ENCODE peak calls at places on chromosomes 5 and 9, in ten cellular contexts. One of them, this sample, is unnamed.

GRCh38 chr9:81374881-81375280 is 314.5 kb downstream of the TLE1 start:
- DNase-seq in posterior vena cava: no peak
- DNase-seq in CD4-positive, alpha-beta T cell: no peak
- DNase-seq in heart left ventricle: peak; percentile 36
- DNase-seq in mammary epithelial cell: peak; percentile 38
- DNase-seq in sigmoid colon: no peak
- DNase-seq in activated CD4-positive, alpha-beta T cell treated with anti-CD3 and anti-CD28 coated beads, Interleukin-2, amount 50 U/mL, for 1 hour: no peak
- DNase-seq in activated gamma-delta T cell treated with Interleukin-2 at 50 U/mL for 16 hours: no peak
- DNase-seq in NCI-H2081: no peak
- DNase-seq in activated naive CD4-positive, alpha-beta T cell treated with anti-CD3 and anti-CD28 coated beads for 36 hours: no peak
- DNase-seq in this sample: no peak

GRCh38 chr9:133949486-133950061 is 42.5 kb downstream of the VAV2 start:
- DNase-seq in posterior vena cava: no peak
- DNase-seq in CD4-positive, alpha-beta T cell: no peak
- DNase-seq in heart left ventricle: no peak
- DNase-seq in mammary epithelial cell: no peak
- DNase-seq in sigmoid colon: no peak
- DNase-seq in activated CD4-positive, alpha-beta T cell treated with anti-CD3 and anti-CD28 coated beads, Interleukin-2, amount 50 U/mL, for 1 hour: no peak
- DNase-seq in activated gamma-delta T cell treated with Interleukin-2 at 50 U/mL for 16 hours: no peak
- DNase-seq in NCI-H2081: no peak
- DNase-seq in activated naive CD4-positive, alpha-beta T cell treated with anti-CD3 and anti-CD28 coated beads for 36 hours: no peak
- DNase-seq in this sample: no peak

GRCh38 chr5:173823721-173824567 is 64.2 kb upstream of the CPEB4 start:
- DNase-seq in posterior vena cava: no peak
- DNase-seq in CD4-positive, alpha-beta T cell: no peak
- DNase-seq in heart left ventricle: no peak
- DNase-seq in mammary epithelial cell: peak; percentile 83
- DNase-seq in sigmoid colon: no peak
- DNase-seq in activated CD4-positive, alpha-beta T cell treated with anti-CD3 and anti-CD28 coated beads, Interleukin-2, amount 50 U/mL, for 1 hour: no peak
- DNase-seq in activated gamma-delta T cell treated with Interleukin-2 at 50 U/mL for 16 hours: no peak
- DNase-seq in NCI-H2081: no peak
- DNase-seq in activated naive CD4-positive, alpha-beta T cell treated with anti-CD3 and anti-CD28 coated beads for 36 hours: no peak
- DNase-seq in this sample: no peak

GRCh38 chr9:36862206-36863145 is 171.6 kb downstream of the PAX5 start:
- DNase-seq in posterior vena cava: peak; percentile 78
- DNase-seq in CD4-positive, alpha-beta T cell: no peak
- DNase-seq in heart left ventricle: no peak
- DNase-seq in mammary epithelial cell: peak; percentile 15
- DNase-seq in sigmoid colon: no peak
- DNase-seq in activated CD4-positive, alpha-beta T cell treated with anti-CD3 and anti-CD28 coated beads, Interleukin-2, amount 50 U/mL, for 1 hour: no peak
- DNase-seq in activated gamma-delta T cell treated with Interleukin-2 at 50 U/mL for 16 hours: no peak
- DNase-seq in NCI-H2081: peak; percentile 16
- DNase-seq in activated naive CD4-positive, alpha-beta T cell treated with anti-CD3 and anti-CD28 coated beads for 36 hours: peak; percentile 27
- DNase-seq in this sample: no peak

GRCh38 chr5:57495285-57495684 is 12.7 kb upstream of the ACTBL2 start:
- DNase-seq in posterior vena cava: no peak
- DNase-seq in CD4-positive, alpha-beta T cell: peak; percentile 5
- DNase-seq in heart left ventricle: no peak
- DNase-seq in mammary epithelial cell: no peak
- DNase-seq in sigmoid colon: no peak
- DNase-seq in activated CD4-positive, alpha-beta T cell treated with anti-CD3 and anti-CD28 coated beads, Interleukin-2, amount 50 U/mL, for 1 hour: peak; percentile 1
- DNase-seq in activated gamma-delta T cell treated with Interleukin-2 at 50 U/mL for 16 hours: no peak
- DNase-seq in NCI-H2081: no peak
- DNase-seq in activated naive CD4-positive, alpha-beta T cell treated with anti-CD3 and anti-CD28 coated beads for 36 hours: peak; percentile 14
- DNase-seq in this sample: no peak

GRCh38 chr9:6680797-6681146 is 35.2 kb upstream of the GLDC start:
- DNase-seq in posterior vena cava: no peak
- DNase-seq in CD4-positive, alpha-beta T cell: no peak
- DNase-seq in heart left ventricle: peak; percentile 34
- DNase-seq in mammary epithelial cell: no peak
- DNase-seq in sigmoid colon: no peak
- DNase-seq in activated CD4-positive, alpha-beta T cell treated with anti-CD3 and anti-CD28 coated beads, Interleukin-2, amount 50 U/mL, for 1 hour: peak; percentile 48
- DNase-seq in activated gamma-delta T cell treated with Interleukin-2 at 50 U/mL for 16 hours: no peak
- DNase-seq in NCI-H2081: peak; percentile 76
- DNase-seq in activated naive CD4-positive, alpha-beta T cell treated with anti-CD3 and anti-CD28 coated beads for 36 hours: peak; percentile 77
- DNase-seq in this sample: no peak

GRCh38 chr9:33329117-33329563 is 38.8 kb downstream of the NFX1 start:
- DNase-seq in posterior vena cava: no peak
- DNase-seq in CD4-positive, alpha-beta T cell: no peak
- DNase-seq in heart left ventricle: peak; percentile 42
- DNase-seq in mammary epithelial cell: peak; percentile 98
- DNase-seq in sigmoid colon: peak; percentile 91
- DNase-seq in activated CD4-positive, alpha-beta T cell treated with anti-CD3 and anti-CD28 coated beads, Interleukin-2, amount 50 U/mL, for 1 hour: no peak
- DNase-seq in activated gamma-delta T cell treated with Interleukin-2 at 50 U/mL for 16 hours: no peak
- DNase-seq in NCI-H2081: no peak
- DNase-seq in activated naive CD4-positive, alpha-beta T cell treated with anti-CD3 and anti-CD28 coated beads for 36 hours: no peak
- DNase-seq in this sample: no peak

GRCh38 chr9:76595645-76596044 is 136.7 kb downstream of the GCNT1 start:
- DNase-seq in posterior vena cava: no peak
- DNase-seq in CD4-positive, alpha-beta T cell: no peak
- DNase-seq in heart left ventricle: no peak
- DNase-seq in mammary epithelial cell: no peak
- DNase-seq in sigmoid colon: no peak
- DNase-seq in activated CD4-positive, alpha-beta T cell treated with anti-CD3 and anti-CD28 coated beads, Interleukin-2, amount 50 U/mL, for 1 hour: no peak
- DNase-seq in activated gamma-delta T cell treated with Interleukin-2 at 50 U/mL for 16 hours: no peak
- DNase-seq in NCI-H2081: no peak
- DNase-seq in activated naive CD4-positive, alpha-beta T cell treated with anti-CD3 and anti-CD28 coated beads for 36 hours: no peak
- DNase-seq in this sample: no peak

GRCh38 chr9:128138001-128138400 is 10.5 kb upstream of the PTGES2 start:
- DNase-seq in posterior vena cava: no peak
- DNase-seq in CD4-positive, alpha-beta T cell: no peak
- DNase-seq in heart left ventricle: no peak
- DNase-seq in mammary epithelial cell: no peak
- DNase-seq in sigmoid colon: no peak
- DNase-seq in activated CD4-positive, alpha-beta T cell treated with anti-CD3 and anti-CD28 coated beads, Interleukin-2, amount 50 U/mL, for 1 hour: no peak
- DNase-seq in activated gamma-delta T cell treated with Interleukin-2 at 50 U/mL for 16 hours: no peak
- DNase-seq in NCI-H2081: no peak
- DNase-seq in activated naive CD4-positive, alpha-beta T cell treated with anti-CD3 and anti-CD28 coated beads for 36 hours: no peak
- DNase-seq in this sample: no peak

GRCh38 chr9:13388157-13388556 is 108.7 kb upstream of the MPDZ start:
- DNase-seq in posterior vena cava: no peak
- DNase-seq in CD4-positive, alpha-beta T cell: no peak
- DNase-seq in heart left ventricle: no peak
- DNase-seq in mammary epithelial cell: no peak
- DNase-seq in sigmoid colon: peak; percentile 64
- DNase-seq in activated CD4-positive, alpha-beta T cell treated with anti-CD3 and anti-CD28 coated beads, Interleukin-2, amount 50 U/mL, for 1 hour: no peak
- DNase-seq in activated gamma-delta T cell treated with Interleukin-2 at 50 U/mL for 16 hours: no peak
- DNase-seq in NCI-H2081: no peak
- DNase-seq in activated naive CD4-positive, alpha-beta T cell treated with anti-CD3 and anti-CD28 coated beads for 36 hours: no peak
- DNase-seq in this sample: no peak

GRCh38 chr5:180646289-180646962 is 3.0 kb downstream of the FLT4 start:
- DNase-seq in posterior vena cava: peak; percentile 68
- DNase-seq in CD4-positive, alpha-beta T cell: no peak
- DNase-seq in heart left ventricle: no peak
- DNase-seq in mammary epithelial cell: no peak
- DNase-seq in sigmoid colon: no peak
- DNase-seq in activated CD4-positive, alpha-beta T cell treated with anti-CD3 and anti-CD28 coated beads, Interleukin-2, amount 50 U/mL, for 1 hour: no peak
- DNase-seq in activated gamma-delta T cell treated with Interleukin-2 at 50 U/mL for 16 hours: no peak
- DNase-seq in NCI-H2081: no peak
- DNase-seq in activated naive CD4-positive, alpha-beta T cell treated with anti-CD3 and anti-CD28 coated beads for 36 hours: no peak
- DNase-seq in this sample: no peak

GRCh38 chr9:21096172-21096900 is 18.6 kb upstream of the IFNB1 start:
- DNase-seq in posterior vena cava: no peak
- DNase-seq in CD4-positive, alpha-beta T cell: no peak
- DNase-seq in heart left ventricle: no peak
- DNase-seq in mammary epithelial cell: peak; percentile 82
- DNase-seq in sigmoid colon: no peak
- DNase-seq in activated CD4-positive, alpha-beta T cell treated with anti-CD3 and anti-CD28 coated beads, Interleukin-2, amount 50 U/mL, for 1 hour: peak; percentile 14
- DNase-seq in activated gamma-delta T cell treated with Interleukin-2 at 50 U/mL for 16 hours: no peak
- DNase-seq in NCI-H2081: no peak
- DNase-seq in activated naive CD4-positive, alpha-beta T cell treated with anti-CD3 and anti-CD28 coated beads for 36 hours: peak; percentile 67
- DNase-seq in this sample: peak; percentile 23

GRCh38 chr9:98134702-98135557 is 15.9 kb upstream of the TRIM14 start:
- DNase-seq in posterior vena cava: no peak
- DNase-seq in CD4-positive, alpha-beta T cell: no peak
- DNase-seq in heart left ventricle: no peak
- DNase-seq in mammary epithelial cell: no peak
- DNase-seq in sigmoid colon: peak; percentile 46
- DNase-seq in activated CD4-positive, alpha-beta T cell treated with anti-CD3 and anti-CD28 coated beads, Interleukin-2, amount 50 U/mL, for 1 hour: no peak
- DNase-seq in activated gamma-delta T cell treated with Interleukin-2 at 50 U/mL for 16 hours: no peak
- DNase-seq in NCI-H2081: no peak
- DNase-seq in activated naive CD4-positive, alpha-beta T cell treated with anti-CD3 and anti-CD28 coated beads for 36 hours: no peak
- DNase-seq in this sample: no peak

GRCh38 chr9:132987021-132987620 is 8.6 kb downstream of the GFI1B start:
- DNase-seq in posterior vena cava: no peak
- DNase-seq in CD4-positive, alpha-beta T cell: no peak
- DNase-seq in heart left ventricle: no peak
- DNase-seq in mammary epithelial cell: no peak
- DNase-seq in sigmoid colon: no peak
- DNase-seq in activated CD4-positive, alpha-beta T cell treated with anti-CD3 and anti-CD28 coated beads, Interleukin-2, amount 50 U/mL, for 1 hour: no peak
- DNase-seq in activated gamma-delta T cell treated with Interleukin-2 at 50 U/mL for 16 hours: no peak
- DNase-seq in NCI-H2081: no peak
- DNase-seq in activated naive CD4-positive, alpha-beta T cell treated with anti-CD3 and anti-CD28 coated beads for 36 hours: no peak
- DNase-seq in this sample: no peak

GRCh38 chr5:90096415-90097081 is 313.0 kb downstream of the CETN3 start:
- DNase-seq in posterior vena cava: no peak
- DNase-seq in CD4-positive, alpha-beta T cell: no peak
- DNase-seq in heart left ventricle: no peak
- DNase-seq in mammary epithelial cell: peak; percentile 76
- DNase-seq in sigmoid colon: no peak
- DNase-seq in activated CD4-positive, alpha-beta T cell treated with anti-CD3 and anti-CD28 coated beads, Interleukin-2, amount 50 U/mL, for 1 hour: no peak
- DNase-seq in activated gamma-delta T cell treated with Interleukin-2 at 50 U/mL for 16 hours: no peak
- DNase-seq in NCI-H2081: no peak
- DNase-seq in activated naive CD4-positive, alpha-beta T cell treated with anti-CD3 and anti-CD28 coated beads for 36 hours: no peak
- DNase-seq in this sample: no peak

GRCh38 chr9:72602629-72603028 is 81.2 kb downstream of the TMC1 start:
- DNase-seq in posterior vena cava: no peak
- DNase-seq in CD4-positive, alpha-beta T cell: no peak
- DNase-seq in heart left ventricle: no peak
- DNase-seq in mammary epithelial cell: no peak
- DNase-seq in sigmoid colon: no peak
- DNase-seq in activated CD4-positive, alpha-beta T cell treated with anti-CD3 and anti-CD28 coated beads, Interleukin-2, amount 50 U/mL, for 1 hour: no peak
- DNase-seq in activated gamma-delta T cell treated with Interleukin-2 at 50 U/mL for 16 hours: no peak
- DNase-seq in NCI-H2081: no peak
- DNase-seq in activated naive CD4-positive, alpha-beta T cell treated with anti-CD3 and anti-CD28 coated beads for 36 hours: no peak
- DNase-seq in this sample: no peak

GRCh38 chr9:9791621-9792020 is 821.2 kb downstream of the PTPRD start:
- DNase-seq in posterior vena cava: no peak
- DNase-seq in CD4-positive, alpha-beta T cell: no peak
- DNase-seq in heart left ventricle: no peak
- DNase-seq in mammary epithelial cell: no peak
- DNase-seq in sigmoid colon: no peak
- DNase-seq in activated CD4-positive, alpha-beta T cell treated with anti-CD3 and anti-CD28 coated beads, Interleukin-2, amount 50 U/mL, for 1 hour: no peak
- DNase-seq in activated gamma-delta T cell treated with Interleukin-2 at 50 U/mL for 16 hours: no peak
- DNase-seq in NCI-H2081: peak; percentile 45
- DNase-seq in activated naive CD4-positive, alpha-beta T cell treated with anti-CD3 and anti-CD28 coated beads for 36 hours: no peak
- DNase-seq in this sample: no peak

GRCh38 chr9:118222375-118222774 is 518.2 kb downstream of the TLR4 start:
- DNase-seq in posterior vena cava: no peak
- DNase-seq in CD4-positive, alpha-beta T cell: no peak
- DNase-seq in heart left ventricle: no peak
- DNase-seq in mammary epithelial cell: no peak
- DNase-seq in sigmoid colon: no peak
- DNase-seq in activated CD4-positive, alpha-beta T cell treated with anti-CD3 and anti-CD28 coated beads, Interleukin-2, amount 50 U/mL, for 1 hour: no peak
- DNase-seq in activated gamma-delta T cell treated with Interleukin-2 at 50 U/mL for 16 hours: no peak
- DNase-seq in NCI-H2081: peak; percentile 64
- DNase-seq in activated naive CD4-positive, alpha-beta T cell treated with anti-CD3 and anti-CD28 coated beads for 36 hours: no peak
- DNase-seq in this sample: no peak

GRCh38 chr9:95083086-95083768 is 234.3 kb downstream of the FANCC start:
- DNase-seq in posterior vena cava: peak; percentile 59
- DNase-seq in CD4-positive, alpha-beta T cell: no peak
- DNase-seq in heart left ventricle: no peak
- DNase-seq in mammary epithelial cell: no peak
- DNase-seq in sigmoid colon: peak; percentile 63
- DNase-seq in activated CD4-positive, alpha-beta T cell treated with anti-CD3 and anti-CD28 coated beads, Interleukin-2, amount 50 U/mL, for 1 hour: no peak
- DNase-seq in activated gamma-delta T cell treated with Interleukin-2 at 50 U/mL for 16 hours: no peak
- DNase-seq in NCI-H2081: no peak
- DNase-seq in activated naive CD4-positive, alpha-beta T cell treated with anti-CD3 and anti-CD28 coated beads for 36 hours: no peak
- DNase-seq in this sample: no peak

GRCh38 chr5:41193462-41194166 is 19.7 kb downstream of the C6 start:
- DNase-seq in posterior vena cava: peak; percentile 99
- DNase-seq in CD4-positive, alpha-beta T cell: no peak
- DNase-seq in heart left ventricle: peak; percentile 96
- DNase-seq in mammary epithelial cell: no peak
- DNase-seq in sigmoid colon: peak; percentile 98
- DNase-seq in activated CD4-positive, alpha-beta T cell treated with anti-CD3 and anti-CD28 coated beads, Interleukin-2, amount 50 U/mL, for 1 hour: no peak
- DNase-seq in activated gamma-delta T cell treated with Interleukin-2 at 50 U/mL for 16 hours: no peak
- DNase-seq in NCI-H2081: peak; percentile 28
- DNase-seq in activated naive CD4-positive, alpha-beta T cell treated with anti-CD3 and anti-CD28 coated beads for 36 hours: no peak
- DNase-seq in this sample: no peak

This sample was measured in natural killer cell.